ENCODE peak calls at places on chromosomes 2 and 18, in five cellular contexts. One of them, this sample, is unnamed.

GRCh38 chr2:222547108-222547507 is 108.8 kb downstream of the FARSB start:
- DNase-seq in T-helper 2 cell: no peak
- DNase-seq in fibroblast of villous mesenchyme: no peak
- DNase-seq in SW 1271: no peak
- DNase-seq in activated effector memory CD4-positive, alpha-beta T cell treated with anti-CD3 and anti-CD28 coated beads, Interleukin-2, amount 50 U/mL, for 16 hours: no peak
- DNase-seq in this sample: no peak

GRCh38 chr2:10897956-10898355 is 13.8 kb upstream of the KCNF1 start:
- DNase-seq in fibroblast of villous mesenchyme: no peak
- DNase-seq in T-helper 2 cell: no peak
- DNase-seq in SW 1271: no peak
- DNase-seq in activated effector memory CD4-positive, alpha-beta T cell treated with anti-CD3 and anti-CD28 coated beads, Interleukin-2, amount 50 U/mL, for 16 hours: peak; percentile 21
- DNase-seq in this sample: no peak

GRCh38 chr2:120344991-120345975 is 653 bp upstream of the INHBB start:
- DNase-seq in SW 1271: no peak
- DNase-seq in activated effector memory CD4-positive, alpha-beta T cell treated with anti-CD3 and anti-CD28 coated beads, Interleukin-2, amount 50 U/mL, for 16 hours: no peak
- DNase-seq in fibroblast of villous mesenchyme: no peak
- DNase-seq in T-helper 2 cell: peak; percentile 55
- DNase-seq in this sample: no peak

GRCh38 chr2:238418196-238418998 is 8.3 kb upstream of the ASB1 start:
- DNase-seq in T-helper 2 cell: no peak
- DNase-seq in activated effector memory CD4-positive, alpha-beta T cell treated with anti-CD3 and anti-CD28 coated beads, Interleukin-2, amount 50 U/mL, for 16 hours: no peak
- DNase-seq in fibroblast of villous mesenchyme: no peak
- DNase-seq in SW 1271: no peak
- DNase-seq in this sample: no peak

GRCh38 chr2:173654146-173654895 is 299.6 kb downstream of the CDCA7 start:
- DNase-seq in fibroblast of villous mesenchyme: no peak
- DNase-seq in T-helper 2 cell: no peak
- DNase-seq in activated effector memory CD4-positive, alpha-beta T cell treated with anti-CD3 and anti-CD28 coated beads, Interleukin-2, amount 50 U/mL, for 16 hours: no peak
- DNase-seq in SW 1271: no peak
- DNase-seq in this sample: no peak

GRCh38 chr18:13500891-13501887 is 225.2 kb downstream of the FAM210A start:
- DNase-seq in fibroblast of villous mesenchyme: peak; percentile 4
- DNase-seq in activated effector memory CD4-positive, alpha-beta T cell treated with anti-CD3 and anti-CD28 coated beads, Interleukin-2, amount 50 U/mL, for 16 hours: no peak
- DNase-seq in T-helper 2 cell: no peak
- DNase-seq in SW 1271: no peak
- DNase-seq in this sample: no peak

GRCh38 chr2:172108587-172108930 is 5.9 kb upstream of the DLX2 start:
- DNase-seq in activated effector memory CD4-positive, alpha-beta T cell treated with anti-CD3 and anti-CD28 coated beads, Interleukin-2, amount 50 U/mL, for 16 hours: peak; percentile 46
- DNase-seq in SW 1271: no peak
- DNase-seq in fibroblast of villous mesenchyme: no peak
- DNase-seq in T-helper 2 cell: no peak
- DNase-seq in this sample: no peak

GRCh38 chr2:185921048-185921756 is 182.6 kb downstream of the FSIP2 start:
- DNase-seq in activated effector memory CD4-positive, alpha-beta T cell treated with anti-CD3 and anti-CD28 coated beads, Interleukin-2, amount 50 U/mL, for 16 hours: no peak
- DNase-seq in SW 1271: no peak
- DNase-seq in fibroblast of villous mesenchyme: no peak
- DNase-seq in T-helper 2 cell: no peak
- DNase-seq in this sample: no peak

GRCh38 chr18:73891572-73892421 is 255.8 kb downstream of the FBXO15 start:
- DNase-seq in activated effector memory CD4-positive, alpha-beta T cell treated with anti-CD3 and anti-CD28 coated beads, Interleukin-2, amount 50 U/mL, for 16 hours: no peak
- DNase-seq in T-helper 2 cell: no peak
- DNase-seq in SW 1271: no peak
- DNase-seq in fibroblast of villous mesenchyme: no peak
- DNase-seq in this sample: no peak

GRCh38 chr2:190947139-190947538 is 66.5 kb downstream of the GLS start:
- DNase-seq in activated effector memory CD4-positive, alpha-beta T cell treated with anti-CD3 and anti-CD28 coated beads, Interleukin-2, amount 50 U/mL, for 16 hours: no peak
- DNase-seq in T-helper 2 cell: peak; percentile 42
- DNase-seq in SW 1271: no peak
- DNase-seq in fibroblast of villous mesenchyme: peak; percentile 60
- DNase-seq in this sample: no peak

GRCh38 chr2:240249423-240250149 is 109.1 kb upstream of the OTOS start:
- DNase-seq in SW 1271: no peak
- DNase-seq in activated effector memory CD4-positive, alpha-beta T cell treated with anti-CD3 and anti-CD28 coated beads, Interleukin-2, amount 50 U/mL, for 16 hours: peak; percentile 48
- DNase-seq in fibroblast of villous mesenchyme: no peak
- DNase-seq in T-helper 2 cell: no peak
- DNase-seq in this sample: no peak

GRCh38 chr2:239765076-239765845 is 259.9 kb downstream of the NDUFA10 start:
- DNase-seq in SW 1271: no peak
- DNase-seq in fibroblast of villous mesenchyme: no peak
- DNase-seq in T-helper 2 cell: no peak
- DNase-seq in activated effector memory CD4-positive, alpha-beta T cell treated with anti-CD3 and anti-CD28 coated beads, Interleukin-2, amount 50 U/mL, for 16 hours: peak; percentile 57
- DNase-seq in this sample: no peak

GRCh38 chr18:40293311-40293710 is 1661.7 kb upstream of the PIK3C3 start:
- DNase-seq in fibroblast of villous mesenchyme: no peak
- DNase-seq in SW 1271: no peak
- DNase-seq in T-helper 2 cell: no peak
- DNase-seq in activated effector memory CD4-positive, alpha-beta T cell treated with anti-CD3 and anti-CD28 coated beads, Interleukin-2, amount 50 U/mL, for 16 hours: no peak
- DNase-seq in this sample: no peak

GRCh38 chr2:71889991-71890684 is 257.5 kb downstream of the CYP26B1 start:
- DNase-seq in SW 1271: no peak
- DNase-seq in T-helper 2 cell: no peak
- DNase-seq in activated effector memory CD4-positive, alpha-beta T cell treated with anti-CD3 and anti-CD28 coated beads, Interleukin-2, amount 50 U/mL, for 16 hours: no peak
- DNase-seq in fibroblast of villous mesenchyme: peak; percentile 82
- DNase-seq in this sample: no peak

GRCh38 chr2:163465440-163465839 is 270.4 kb downstream of the FIGN start:
- DNase-seq in fibroblast of villous mesenchyme: peak; percentile 68
- DNase-seq in activated effector memory CD4-positive, alpha-beta T cell treated with anti-CD3 and anti-CD28 coated beads, Interleukin-2, amount 50 U/mL, for 16 hours: no peak
- DNase-seq in T-helper 2 cell: no peak
- DNase-seq in SW 1271: no peak
- DNase-seq in this sample: no peak

GRCh38 chr2:26704441-26704977 is 12.0 kb downstream of the KCNK3 start:
- DNase-seq in fibroblast of villous mesenchyme: peak; percentile 45
- DNase-seq in T-helper 2 cell: no peak
- DNase-seq in SW 1271: no peak
- DNase-seq in activated effector memory CD4-positive, alpha-beta T cell treated with anti-CD3 and anti-CD28 coated beads, Interleukin-2, amount 50 U/mL, for 16 hours: no peak
- DNase-seq in this sample: no peak

GRCh38 chr2:28753043-28753683 is 1.5 kb downstream of the PPP1CB start:
- DNase-seq in T-helper 2 cell: peak; percentile 61
- DNase-seq in activated effector memory CD4-positive, alpha-beta T cell treated with anti-CD3 and anti-CD28 coated beads, Interleukin-2, amount 50 U/mL, for 16 hours: peak; percentile 84
- DNase-seq in SW 1271: peak; percentile 30
- DNase-seq in fibroblast of villous mesenchyme: peak; percentile 85
- DNase-seq in this sample: peak; percentile 70

GRCh38 chr2:21428754-21429153 is 305.0 kb downstream of the TDRD15 start:
- DNase-seq in fibroblast of villous mesenchyme: no peak
- DNase-seq in T-helper 2 cell: no peak
- DNase-seq in activated effector memory CD4-positive, alpha-beta T cell treated with anti-CD3 and anti-CD28 coated beads, Interleukin-2, amount 50 U/mL, for 16 hours: no peak
- DNase-seq in SW 1271: no peak
- DNase-seq in this sample: no peak